ENCODE peak calls at places on chromosomes 13 and 19, in eight cellular contexts. R is Caco-2, Z is OCI-LY7, Q is body of pancreas, F is heart right ventricle, O is mucosa of descending colon, E is PC-3, H is mammary epithelial cell. P is an unnamed sample.

GRCh38 chr19:43353606-43354304 is at the start of gene CD177:
- DNase-seq in R (no peak), Z (no peak), Q (no peak), F (no peak), O (no peak), E (no peak), H (no peak), P (no peak)

GRCh38 chr19:46218160-46218559 is 11.4 kb upstream of the IGFL1 start:
- DNase-seq in R (peak; percentile 57), Z (peak; percentile 14), Q (peak; percentile 33), F (no peak), O (peak; percentile 57), E (peak; percentile 39), H (peak; percentile 59), P (no peak)

GRCh38 chr19:4326837-4327251 is 11.8 kb downstream of the STAP2 start:
- DNase-seq in R (no peak), Z (no peak), Q (peak; percentile 11), F (no peak), O (no peak), E (no peak), H (no peak), P (no peak)

GRCh38 chr19:55691561-55692481 is 16.8 kb downstream of the EPN1 start:
- DNase-seq in R (peak; percentile 31), Z (no peak), Q (peak; percentile 4), F (no peak), O (no peak), E (no peak), H (no peak), P (no peak)

GRCh38 chr13:91693466-91693865 is 295.0 kb downstream of the GPC5 start:
- DNase-seq in R (no peak), Z (no peak), Q (no peak), F (no peak), O (no peak), E (no peak), H (no peak), P (no peak)

GRCh38 chr13:20924758-20925394 is 22.3 kb upstream of the XPO4 start:
- DNase-seq in R (peak; percentile 87), Z (peak; percentile 81), Q (peak; percentile 86), F (peak; percentile 80), O (peak; percentile 96), E (peak; percentile 86), H (peak; percentile 45), P (peak; percentile 65)

GRCh38 chr13:106418556-106418955 is 116.9 kb downstream of the EFNB2 start:
- DNase-seq in R (no peak), Z (no peak), Q (no peak), F (no peak), O (no peak), E (peak; percentile 54), H (peak; percentile 16), P (no peak)

GRCh38 chr13:23504188-23504587 is 66.0 kb upstream of the TNFRSF19 start:
- DNase-seq in R (no peak), Z (no peak), Q (no peak), F (no peak), O (no peak), E (peak; percentile 85), H (peak; percentile 53), P (no peak)

DNA sequence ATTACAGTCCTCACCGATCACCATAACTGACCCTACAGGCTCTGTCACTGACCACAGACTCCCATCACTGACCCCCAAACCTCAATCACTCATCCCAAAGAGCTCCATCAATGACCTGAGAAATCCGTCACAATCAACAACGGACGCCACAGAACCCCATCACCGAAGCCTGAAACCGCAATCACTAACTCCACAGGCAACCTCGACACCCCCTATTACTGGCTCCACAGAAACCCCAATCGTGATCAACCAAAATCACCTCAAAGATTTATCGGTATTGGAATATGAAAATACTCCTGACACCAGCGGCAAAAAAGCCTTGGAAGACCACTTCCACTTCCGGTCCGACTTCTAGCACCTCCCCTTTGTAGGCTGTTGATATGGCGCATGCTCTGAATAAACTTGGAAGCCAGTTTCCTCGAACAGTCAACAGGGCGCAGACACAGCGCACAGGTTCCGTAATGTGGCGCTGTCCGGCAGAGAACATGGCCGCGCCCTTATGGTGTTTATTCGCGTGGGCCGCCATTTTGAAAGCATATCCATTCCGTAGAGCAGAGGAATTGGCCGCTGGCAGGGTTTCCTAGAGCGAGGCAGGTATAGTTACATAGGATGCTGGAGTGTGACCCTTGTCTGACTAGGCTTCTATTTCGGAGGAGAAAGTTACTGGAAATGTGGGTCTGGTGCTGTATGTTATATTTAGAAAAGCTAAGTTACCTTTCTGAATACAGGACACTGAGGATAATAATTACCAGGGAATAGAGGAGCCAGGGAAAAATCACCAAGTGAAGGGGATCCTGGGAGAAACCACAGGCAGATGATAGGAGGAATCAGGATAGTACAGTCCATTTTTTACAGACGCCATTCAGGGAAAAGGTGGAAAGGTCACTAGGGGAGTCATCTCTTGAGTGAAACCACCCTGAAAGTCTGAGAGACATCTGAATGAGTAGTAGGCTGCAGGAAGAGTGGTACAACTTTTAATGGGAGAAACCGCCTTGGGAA is at the start of gene ZNF585A:
- DNase-seq in R (peak; percentile 93), Z (peak; percentile 97), Q (peak; percentile 97), F (peak; percentile 95), O (peak; percentile 94), E (peak; percentile 28), H (peak; percentile 95), P (peak; percentile 96)
- TF ChIP-seq CTCF in R (no peak), Z (peak; percentile 22), Q (peak; percentile 50), F (no peak), O (peak; percentile 38), E (no peak), H (peak; percentile 41), P (peak; percentile 24)

DNA sequence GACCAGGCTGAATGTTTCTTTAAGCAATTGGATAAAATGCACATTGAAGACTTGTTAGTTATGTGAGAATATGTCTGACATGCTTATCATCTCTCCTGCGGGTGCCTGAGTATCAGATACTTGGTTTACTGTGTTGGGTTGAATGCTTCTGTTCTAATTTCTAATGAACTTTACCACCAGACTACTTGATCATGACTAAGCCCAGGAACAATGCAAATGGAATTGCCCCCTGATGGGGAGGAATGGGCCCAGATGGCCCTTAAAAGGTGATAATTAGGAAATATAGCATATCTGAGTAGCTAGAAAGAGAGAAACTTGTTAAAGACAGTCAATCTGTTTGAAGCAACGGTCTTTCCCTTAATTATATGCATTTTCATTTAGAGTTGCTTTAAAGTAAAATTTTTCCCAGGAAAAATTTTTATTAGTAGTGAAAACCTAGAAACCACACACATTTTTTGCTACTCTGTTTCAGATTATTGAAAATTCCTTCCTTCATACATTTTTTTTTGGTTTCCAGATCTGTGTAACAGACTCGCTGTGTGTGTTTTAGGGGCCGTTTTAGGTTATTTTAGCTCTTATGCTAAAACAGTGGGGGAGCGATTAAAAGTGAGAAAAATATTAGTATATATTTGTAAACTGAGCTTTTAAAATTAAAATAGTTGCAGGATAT is 186.6 kb downstream of the TM9SF2 start:
- DNase-seq in R (no peak), Z (no peak), Q (no peak), F (no peak), O (no peak), E (no peak), H (no peak), P (no peak)
- H3K4me1 ChIP-seq in R (no peaks in the 10 kb centered on the region), Z (no peaks in the 10 kb centered on the region), Q (peaks cover 7% of the 10 kb centered on the region), F (peaks cover 24% of the 10 kb centered on the region), O (peaks cover 16% of the 10 kb centered on the region), E (no peaks in the 10 kb centered on the region), H (no peaks in the 10 kb centered on the region), P (peaks cover 4% of the 10 kb centered on the region)

GRCh38 chr19:2579678-2580280 is 103.9 kb downstream of the GADD45B start:
- DNase-seq in R (no peak), Z (no peak), Q (no peak), F (no peak), O (no peak), E (no peak), H (no peak), P (peak; percentile 51)

GRCh38 chr19:2577722-2578335 is 101.9 kb downstream of the GADD45B start:
- DNase-seq in R (no peak), Z (no peak), Q (no peak), F (no peak), O (no peak), E (no peak), H (no peak), P (no peak)

GRCh38 chr19:2578911-2579677 is 103.2 kb downstream of the GADD45B start:
- DNase-seq in R (peak; percentile 88), Z (no peak), Q (peak; percentile 92), F (peak; percentile 89), O (peak; percentile 90), E (peak; percentile 87), H (peak; percentile 69), P (peak; percentile 94)

GRCh38 chr19:2575734-2576481 is 100.0 kb downstream of the GADD45B start:
- DNase-seq in R (no peak), Z (no peak), Q (peak; percentile 48), F (peak; percentile 71), O (peak; percentile 31), E (no peak), H (no peak), P (peak; percentile 94)

DNA sequence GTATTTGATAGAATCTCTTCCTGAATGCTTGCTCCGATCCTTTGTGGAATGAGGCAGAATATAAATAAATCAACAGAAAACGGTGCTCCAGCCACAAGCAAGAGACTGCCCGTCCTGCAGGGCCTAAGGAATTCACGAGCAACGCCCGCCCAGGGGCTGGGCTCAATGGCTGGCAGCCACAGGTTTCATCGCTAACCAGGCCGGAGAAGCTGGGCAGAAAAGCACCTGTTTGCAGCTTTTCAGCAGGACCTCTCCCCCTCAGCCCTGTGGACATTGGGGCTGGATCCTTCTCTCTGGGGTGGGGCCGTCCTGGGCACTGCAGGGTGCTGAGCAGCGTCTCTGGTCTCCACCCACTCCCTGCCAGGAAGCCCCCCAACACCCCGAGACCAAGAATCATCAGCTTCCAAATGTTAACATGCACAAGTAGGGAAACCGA is 102.5 kb downstream of the GADD45B start:
- DNase-seq in R (no peak), Z (no peak), Q (peak; percentile 35), F (no peak), O (peak; percentile 60), E (peak; percentile 52), H (peak; percentile 24), P (peak; percentile 59)
- H3K4me3 ChIP-seq in R (peak overlapping the region; percentile 40), Z (no peak overlapping the region), Q (no peak overlapping the region), F (peak overlapping the region; percentile 61), O (no peak overlapping the region), E (peak overlapping the region; percentile 70), H (no peak overlapping the region), P (peak overlapping the region; percentile 67)

GRCh38 chr19:39070888-39071287 is 13.3 kb upstream of the ACP7 start:
- DNase-seq in R (no peak), Z (no peak), Q (no peak), F (no peak), O (no peak), E (no peak), H (no peak), P (no peak)

GRCh38 chr19:39074942-39075341 is 9.2 kb upstream of the ACP7 start:
- DNase-seq in R (no peak), Z (no peak), Q (no peak), F (no peak), O (no peak), E (no peak), H (no peak), P (no peak)

GRCh38 chr19:39077323-39077722 is 6.8 kb upstream of the ACP7 start:
- DNase-seq in R (no peak), Z (no peak), Q (no peak), F (no peak), O (no peak), E (no peak), H (no peak), P (no peak)

GRCh38 chr19:39078436-39079200 is 5.5 kb upstream of the ACP7 start:
- DNase-seq in R (no peak), Z (no peak), Q (no peak), F (no peak), O (no peak), E (peak; percentile 95), H (peak; percentile 98), P (no peak)

DNA sequence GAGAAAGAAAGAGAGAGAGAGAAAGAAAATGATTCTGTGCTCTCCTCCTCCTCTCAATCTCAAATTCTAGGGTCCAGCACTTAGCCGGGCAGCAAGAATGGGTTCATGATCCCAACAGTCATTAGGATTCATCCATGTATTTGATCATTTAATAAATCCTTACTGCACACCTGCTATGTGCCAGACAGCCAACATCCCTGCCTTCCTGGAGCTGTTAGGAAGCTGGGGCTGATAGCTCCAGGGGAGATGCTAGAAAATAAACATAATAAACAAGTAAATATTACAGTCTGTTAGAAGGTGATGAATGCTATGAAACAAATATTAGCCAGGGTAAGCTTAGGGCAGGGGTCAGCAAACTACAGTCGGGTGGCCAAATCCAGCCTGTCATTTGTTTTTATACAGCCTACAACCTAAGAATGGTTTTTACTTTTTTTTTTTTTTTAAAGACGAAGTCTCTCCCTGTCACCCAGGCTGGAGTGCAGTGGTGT is 9.9 kb upstream of the ACP7 start:
- DNase-seq in R (no peak), Z (no peak), Q (no peak), F (no peak), O (no peak), E (no peak), H (no peak), P (no peak)
- TF ChIP-seq CTCF in R (no peak), Z (no peak), Q (no peak), F (no peak), O (no peak), E (no peak), H (no peak), P (no peak)